ENCODE peak calls at places on chromosomes 2 and 18, in four cellular contexts. P, D, B and V are unnamed samples.

GRCh38 chr18:64713284-64713683 is 564.4 kb upstream of the LINC00305 start:
- DNase-seq in D (no peak), P (no peak), B (no peak), V (no peak)

GRCh38 chr2:168432565-168433186 is 23.4 kb upstream of the CERS6 start:
- DNase-seq in B (no peak), P (no peak), D (no peak), V (no peak)

GRCh38 chr18:7885763-7886295 is 318.7 kb downstream of the PTPRM start:
- DNase-seq in D (no peak), B (no peak), P (no peak), V (no peak)

GRCh38 chr2:226515344-226516055 is 284.1 kb downstream of the IRS1 start:
- DNase-seq in B (no peak), D (no peak), P (no peak), V (no peak)

GRCh38 chr2:42979416-42979869 is 187.1 kb upstream of the HAAO start:
- DNase-seq in B (no peak), D (no peak), P (no peak), V (no peak)

GRCh38 chr2:241808051-241808450 is 942 bp upstream of the NEU4 start:
- DNase-seq in P (no peak), D (no peak), B (no peak), V (peak; percentile 59)

GRCh38 chr18:49368161-49368875 is 92.1 kb downstream of the DYM start:
- DNase-seq in D (no peak), P (no peak), B (no peak), V (no peak)

GRCh38 chr2:164644036-164644700 is 22.9 kb upstream of the GRB14 start:
- DNase-seq in D (no peak), B (no peak), P (no peak), V (no peak)

GRCh38 chr2:218618102-218618860 is 10.6 kb downstream of the PLCD4 start:
- DNase-seq in B (no peak), P (no peak), D (peak; percentile 22), V (peak; percentile 50)

GRCh38 chr2:1584691-1585485 is 159.4 kb downstream of the PXDN start:
- DNase-seq in B (no peak), D (no peak), P (peak; percentile 5), V (no peak)

GRCh38 chr2:198950813-198951212 is 506.9 kb downstream of the SATB2 start:
- DNase-seq in P (no peak), B (no peak), D (no peak), V (no peak)

GRCh38 chr2:120445431-120446143 is 99.7 kb downstream of the INHBB start:
- DNase-seq in B (no peak), D (no peak), P (no peak), V (no peak)

GRCh38 chr18:11392292-11392691 is 217.1 kb upstream of the SLC35G4 start:
- DNase-seq in P (peak; percentile 28), B (no peak), D (no peak), V (no peak)

GRCh38 chr2:147847746-147848391 is 3.0 kb downstream of the ACVR2A start:
- DNase-seq in B (no peak), P (no peak), D (no peak), V (no peak)

GRCh38 chr2:30282081-30282480 is 50.7 kb downstream of the LBH start:
- DNase-seq in P (no peak), B (no peak), D (no peak), V (no peak)
- TF ChIP-seq TEAD4 in P (no peak), B (no peak), D (no peak), V (no peak)

GRCh38 chr18:52287151-52287550 is 52.8 kb upstream of the DCC start:
- DNase-seq in D (no peak), P (no peak), B (no peak), V (no peak)

GRCh38 chr18:52286675-52287074 is 53.3 kb upstream of the DCC start:
- DNase-seq in D (no peak), B (no peak), P (no peak), V (peak; percentile 5)

GRCh38 chr18:52283927-52284326 is 56.1 kb upstream of the DCC start:
- DNase-seq in D (no peak), B (no peak), P (no peak), V (no peak)

DNA sequence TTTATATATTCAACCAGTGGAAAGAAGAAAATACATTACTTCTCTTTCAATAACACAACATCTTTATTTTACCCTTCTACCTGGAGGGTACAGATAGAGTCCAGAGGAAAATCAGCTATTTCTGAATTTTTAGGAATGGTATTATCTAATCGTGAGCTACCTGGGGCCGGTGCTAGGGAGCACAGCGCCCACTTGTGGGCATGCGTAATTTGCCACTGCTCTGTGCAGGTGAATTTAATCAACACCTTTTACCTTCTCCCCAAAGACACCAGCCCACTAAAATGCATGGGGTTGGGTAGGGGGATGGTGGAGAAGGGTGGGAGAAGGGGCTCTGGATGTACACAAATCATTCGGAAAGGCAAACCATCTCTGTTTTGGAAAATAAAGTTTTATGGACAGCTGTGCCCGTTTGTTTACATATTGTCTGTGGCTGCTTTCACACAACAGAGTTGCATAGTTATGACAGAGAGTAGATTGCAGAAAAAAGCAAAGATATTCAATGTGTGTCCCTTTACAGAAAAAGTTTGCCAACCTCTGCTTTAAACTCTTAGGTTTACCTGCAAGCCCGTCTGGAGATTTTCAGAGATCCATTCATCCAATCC is 51.5 kb upstream of the DCC start:
- DNase-seq in B (peak; percentile 33), P (peak; percentile 10), D (peak; percentile 75), V (peak; percentile 28)
- TF ChIP-seq TEAD4 in B (peak; percentile 40), P (no peak), D (no peak), V (no peak)

DNA sequence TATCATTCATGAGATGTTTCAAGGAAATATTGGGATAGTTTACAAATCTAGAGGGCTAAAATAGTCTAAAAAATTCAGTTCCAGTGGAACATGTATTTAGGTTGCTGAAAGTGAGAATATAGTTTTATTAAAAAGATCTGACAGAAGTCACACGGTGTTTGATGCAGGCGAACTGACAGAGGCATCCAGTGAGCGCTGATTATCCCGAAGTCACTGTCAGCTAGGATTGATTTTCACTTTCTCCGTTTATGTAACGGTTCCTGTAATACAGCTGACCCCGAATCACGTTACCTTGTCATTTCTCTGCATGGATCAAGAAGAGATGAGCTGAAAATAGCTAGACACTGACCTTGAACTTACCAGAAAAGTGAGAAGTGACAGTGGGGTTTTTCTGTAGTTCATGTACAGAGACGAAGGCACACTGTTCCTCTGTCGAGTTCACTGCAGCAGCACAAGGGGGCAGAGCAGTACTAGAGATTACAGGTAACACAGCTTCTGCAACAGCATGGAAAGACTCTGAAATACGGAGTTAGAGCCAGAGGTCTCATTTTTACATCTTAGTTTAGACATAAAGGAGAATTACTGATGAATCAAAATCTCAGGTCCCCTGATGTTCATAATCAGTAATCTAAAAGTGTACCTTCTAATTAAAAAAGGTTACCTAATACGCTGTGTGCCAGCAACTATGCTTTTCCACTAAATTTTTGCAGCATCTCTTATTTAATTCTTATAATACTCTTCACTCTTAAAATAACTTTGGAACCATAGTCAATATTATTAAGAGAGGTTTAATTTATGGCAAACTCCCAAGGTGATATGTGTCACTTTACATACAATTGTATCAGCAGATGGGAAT is 33.0 kb downstream of the ARHGAP15 start:
- DNase-seq in P (peak; percentile 61), B (no peak), D (peak; percentile 40), V (peak; percentile 21)
- TF ChIP-seq TEAD4 in P (no peak), B (no peak), D (no peak), V (no peak)

GRCh38 chr2:14524803-14525080 is 107.8 kb upstream of the LRATD1 start:
- DNase-seq in B (no peak), P (no peak), D (no peak), V (no peak)
- TF ChIP-seq TEAD4 in B (no peak), P (no peak), D (no peak), V (no peak)

GRCh38 chr2:220046507-220046906 is 419.1 kb downstream of the SLC4A3 start:
- DNase-seq in P (no peak), D (no peak), B (no peak), V (no peak)

GRCh38 chr2:220043993-220044335 is 416.5 kb downstream of the SLC4A3 start:
- DNase-seq in B (no peak), P (no peak), D (no peak), V (no peak)

GRCh38 chr2:220044383-220044782 is 417.0 kb downstream of the SLC4A3 start:
- DNase-seq in B (no peak), D (no peak), P (no peak), V (no peak)

DNA sequence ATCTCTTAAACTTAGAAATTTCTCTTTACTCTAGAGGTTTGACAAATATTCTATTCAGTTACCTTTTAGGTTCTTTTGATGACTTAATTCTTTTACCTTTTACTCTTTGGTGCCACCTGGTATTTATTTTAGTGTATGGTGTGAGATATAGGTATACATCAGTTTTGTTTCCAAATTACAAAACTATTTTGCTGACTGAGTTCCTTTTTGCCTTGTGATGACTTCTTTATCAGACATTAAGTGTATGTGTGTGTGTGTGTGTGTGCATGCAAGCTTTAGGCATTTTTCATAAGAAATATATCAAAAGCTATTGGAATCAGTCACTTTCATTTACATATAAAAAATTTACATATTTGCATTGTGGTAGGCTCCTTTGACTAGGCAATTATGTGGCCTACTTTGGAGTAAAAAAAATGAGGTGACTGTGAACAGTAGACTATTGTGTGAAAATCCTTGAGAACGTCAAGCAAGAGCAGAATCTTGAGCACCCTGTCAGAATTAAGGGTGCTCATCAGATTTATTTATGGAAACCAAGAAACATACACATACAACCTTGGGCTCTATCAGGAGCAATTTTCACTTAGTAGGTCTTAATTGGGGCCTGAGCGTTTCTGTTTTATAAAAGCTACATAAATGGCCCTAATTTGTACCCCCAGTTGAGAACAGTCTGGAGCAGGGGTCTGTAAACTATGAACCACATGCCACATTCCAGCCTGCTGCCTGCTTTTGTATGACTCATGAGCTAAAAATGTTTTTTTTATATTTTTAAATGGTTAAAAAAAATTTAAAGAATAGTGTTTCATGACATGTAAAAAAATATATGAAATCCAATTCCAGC is 415.9 kb downstream of the SLC4A3 start:
- DNase-seq in B (no peak), D (no peak), P (no peak), V (no peak)
- TF ChIP-seq TEAD4 in B (no peak), D (no peak), P (no peak), V (peak; percentile 48)

DNA sequence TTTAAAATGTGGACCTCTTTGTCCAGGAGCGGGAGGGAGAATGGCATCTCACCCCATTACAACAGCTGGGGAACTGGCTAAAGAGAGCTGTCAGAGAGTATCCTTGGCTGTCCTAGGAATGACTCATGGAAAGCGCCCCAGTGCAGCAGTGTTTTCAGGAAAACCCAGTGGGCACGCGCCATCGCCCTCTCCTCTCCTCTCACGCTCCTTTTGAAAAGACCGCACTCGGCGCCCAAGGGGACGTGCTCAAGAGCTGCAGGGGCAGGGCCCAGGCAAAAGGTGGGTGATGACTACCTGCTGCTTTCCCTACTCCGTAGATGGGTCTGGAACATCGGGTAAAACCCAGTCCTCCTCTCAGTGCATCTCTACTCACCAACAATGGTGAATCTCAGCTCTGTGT is 68.0 kb downstream of the EMILIN2 start:
- DNase-seq in D (no peak), P (no peak), B (no peak), V (no peak)
- TF ChIP-seq TEAD4 in D (no peak), P (no peak), B (no peak), V (no peak)